ENCODE peak calls at places on chromosomes 7 and 10, in seven cellular contexts. J is GM23338, S is breast epithelium, Y is esophagus muscularis mucosa, W is SK-N-SH, M is HL-60, I is Panc1. N is an unnamed sample.

GRCh38 chr7:151117565-151117964 is 31.3 kb downstream of the AGAP3 start:
- DNase-seq in J (no peak), S (no peak), Y (no peak), W (no peak), M (no peak), I (no peak), N (no peak)

GRCh38 chr10:48976208-48976607 is 36.6 kb upstream of the LRRC18 start:
- DNase-seq in J (peak), S (no peak), Y (no peak), W (peak), M (no peak), I (no peak), N (no peak)

GRCh38 chr10:112532053-112532658 is 85.1 kb downstream of the VTI1A start:
- DNase-seq in J (no peak), S (no peak), Y (no peak), W (no peak), M (peak), I (no peak), N (no peak)

GRCh38 chr7:130486114-130486962 is 5.5 kb upstream of the MEST start:
- DNase-seq in J (peak), S (peak), Y (no peak), W (peak), M (peak), I (peak), N (peak)

GRCh38 chr10:132891313-132891712 is 51.1 kb downstream of the CFAP46 start:
- DNase-seq in J (no peak), S (no peak), Y (no peak), W (no peak), M (no peak), I (no peak), N (no peak)

GRCh38 chr7:74173074-74173473 is 1.1 kb upstream of the EIF4H start:
- DNase-seq in J (peak), S (no peak), Y (no peak), W (no peak), M (no peak), I (no peak), N (peak)

GRCh38 chr7:137992738-137993394 is 9.0 kb downstream of the CREB3L2 start:
- DNase-seq in J (no peak), S (no peak), Y (no peak), W (no peak), M (peak), I (no peak), N (no peak)

GRCh38 chr7:124060528-124060927 is 27.7 kb upstream of the TMEM229A start:
- DNase-seq in J (no peak), S (no peak), Y (no peak), W (no peak), M (no peak), I (no peak), N (no peak)

GRCh38 chr10:117677239-117677638 is 134.7 kb downstream of the EMX2 start:
- DNase-seq in J (peak), S (no peak), Y (no peak), W (no peak), M (no peak), I (no peak), N (no peak)

GRCh38 chr10:107022600-107023354 is 141.7 kb downstream of the SORCS1 start:
- DNase-seq in J (peak), S (no peak), Y (peak), W (peak), M (no peak), I (no peak), N (no peak)

GRCh38 chr7:128744366-128744905 is 5.3 kb downstream of the CALU start:
- DNase-seq in J (no peak), S (no peak), Y (peak), W (no peak), M (no peak), I (no peak), N (no peak)

GRCh38 chr7:123770378-123770777 is 21.6 kb upstream of the WASL start:
- DNase-seq in J (no peak), S (no peak), Y (no peak), W (no peak), M (peak), I (no peak), N (no peak)

GRCh38 chr7:2810682-2811471 is 33.2 kb downstream of the GNA12 start:
- DNase-seq in J (peak), S (peak), Y (no peak), W (no peak), M (no peak), I (no peak), N (peak)

GRCh38 chr7:2812831-2813230 is 31.3 kb downstream of the GNA12 start:
- DNase-seq in J (peak), S (no peak), Y (no peak), W (no peak), M (no peak), I (no peak), N (no peak)

GRCh38 chr7:2811476-2812118 is 32.5 kb downstream of the GNA12 start:
- DNase-seq in J (peak), S (peak), Y (no peak), W (no peak), M (no peak), I (no peak), N (no peak)

GRCh38 chr7:2813350-2814185 is 30.5 kb downstream of the GNA12 start:
- DNase-seq in J (peak), S (peak), Y (no peak), W (no peak), M (no peak), I (no peak), N (no peak)

GRCh38 chr7:2812119-2812487 is 32.0 kb downstream of the GNA12 start:
- DNase-seq in J (no peak), S (peak), Y (no peak), W (no peak), M (no peak), I (no peak), N (no peak)
- H3K27ac ChIP-seq in J (peak), S (peak), Y (peak), W (peak), M (no peak), I (peak), N (no peak)

GRCh38 chr10:12707461-12708185 is 293.9 kb downstream of the CCDC3 start:
- DNase-seq in J (peak), S (no peak), Y (no peak), W (peak), M (no peak), I (no peak), N (no peak)
- TF ChIP-seq POLR2AphosphoS5 in J (no peak), S (no peak), Y (peak), W (peak), M (no peak), I (no peak), N (no peak)

DNA sequence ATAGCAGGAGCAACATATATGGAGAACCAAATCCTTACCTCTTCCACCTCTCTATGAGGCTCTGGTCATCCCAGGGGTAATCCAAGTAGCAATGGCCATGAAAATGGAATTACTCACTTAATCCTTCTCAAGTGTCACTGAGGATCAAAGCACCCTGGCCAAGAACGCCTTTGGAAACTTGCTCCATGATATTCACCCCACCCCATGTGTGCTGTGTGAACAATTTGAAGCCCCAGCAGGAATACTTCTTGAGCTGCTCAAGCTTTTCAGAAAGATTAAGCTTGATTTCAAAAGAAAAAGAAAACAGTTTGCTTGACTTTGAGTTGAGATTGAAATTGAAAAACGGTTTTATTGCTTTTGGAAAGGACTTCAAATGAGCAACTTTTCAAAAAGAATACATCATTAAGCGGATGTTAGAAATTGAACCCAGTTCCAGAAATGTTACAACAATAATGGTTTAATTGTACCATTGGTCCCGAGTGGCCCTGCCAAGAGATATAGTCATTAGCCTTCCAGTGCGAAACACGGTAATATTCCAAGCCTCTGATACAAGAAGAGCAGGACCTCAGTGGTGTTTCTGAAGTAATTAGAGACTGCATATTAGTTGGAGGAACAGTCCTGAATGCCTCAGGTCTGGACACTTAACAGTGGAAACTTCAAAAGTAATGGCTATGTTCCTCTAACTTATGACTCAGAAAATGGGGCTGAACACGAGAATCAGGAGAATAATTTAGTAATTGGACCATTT is 208.1 kb downstream of the NEBL start:
- DNase-seq in J (no peak), S (no peak), Y (no peak), W (no peak), M (no peak), I (no peak), N (no peak)
- H3K27ac ChIP-seq in J (no peak), S (no peak), Y (no peak), W (no peak), M (no peak), I (no peak), N (no peak)

DNA sequence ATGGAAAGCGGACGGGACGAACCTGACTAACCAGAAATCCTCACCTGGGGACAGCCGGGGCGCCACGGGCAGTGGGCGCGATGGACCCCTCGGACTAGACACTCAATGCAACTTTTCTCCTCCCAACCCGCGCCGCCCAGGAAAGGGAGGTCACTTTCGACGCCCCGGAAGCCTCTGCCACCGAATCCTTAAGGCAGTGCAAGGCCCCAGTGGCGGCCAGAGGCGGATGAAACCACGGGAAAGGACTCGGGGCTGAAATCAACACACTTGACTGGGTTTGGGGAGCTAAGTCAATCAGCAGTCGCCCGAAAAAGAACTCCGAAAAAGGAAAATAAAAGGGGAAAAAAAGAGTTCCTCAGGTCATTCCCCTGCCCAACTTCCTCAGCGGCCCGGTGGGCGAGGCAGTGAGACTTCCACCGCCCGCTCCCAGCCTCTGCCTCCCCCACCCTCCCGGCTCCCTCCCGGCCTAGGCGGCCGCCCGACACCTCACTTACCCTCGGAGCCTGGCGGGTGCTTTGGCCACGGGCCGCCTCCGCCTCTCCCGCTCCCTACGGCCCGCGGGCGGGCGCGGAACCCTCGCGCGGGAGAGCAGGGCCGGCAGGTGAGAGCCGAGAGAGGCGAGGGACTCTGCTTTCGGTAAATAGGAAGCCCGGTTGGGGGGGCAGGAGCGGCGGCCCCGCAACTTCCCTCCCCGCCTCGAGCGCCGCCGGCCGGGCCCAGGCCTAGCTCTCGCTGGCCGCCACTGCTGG is 547 bp downstream of the WAPL start:
- DNase-seq in J (peak), S (peak), Y (no peak), W (peak), M (no peak), I (no peak), N (peak)
- TF ChIP-seq POLR2AphosphoS5 in J (no peak), S (no peak), Y (peak), W (peak), M (no peak), I (peak), N (peak)

GRCh38 chr10:94292448-94293118 is 70.2 kb downstream of the NOC3L start:
- DNase-seq in J (no peak), S (no peak), Y (no peak), W (no peak), M (no peak), I (no peak), N (no peak)
- H3K27ac ChIP-seq in J (no peak), S (peak), Y (peak), W (peak), M (no peak), I (no peak), N (no peak)

GRCh38 chr10:110510086-110510485 is 12.4 kb downstream of the DUSP5 start:
- DNase-seq in J (no peak), S (no peak), Y (no peak), W (no peak), M (no peak), I (no peak), N (no peak)

GRCh38 chr10:110508389-110508788 is 10.7 kb downstream of the DUSP5 start:
- DNase-seq in J (no peak), S (no peak), Y (no peak), W (no peak), M (no peak), I (no peak), N (no peak)

GRCh38 chr10:110509560-110509959 is 11.9 kb downstream of the DUSP5 start:
- DNase-seq in J (no peak), S (no peak), Y (no peak), W (no peak), M (no peak), I (no peak), N (no peak)

GRCh38 chr10:110507303-110507702 is 9.6 kb downstream of the DUSP5 start:
- DNase-seq in J (no peak), S (no peak), Y (no peak), W (no peak), M (no peak), I (no peak), N (no peak)

GRCh38 chr10:110508806-110509544 is 11.3 kb downstream of the DUSP5 start:
- DNase-seq in J (no peak), S (no peak), Y (no peak), W (no peak), M (no peak), I (no peak), N (no peak)
- TF ChIP-seq POLR2AphosphoS5 in J (no peak), S (no peak), Y (no peak), W (no peak), M (no peak), I (no peak), N (peak)

GRCh38 chr7:155108144-155108901 is 38.2 kb downstream of the HTR5A start:
- DNase-seq in J (peak), S (no peak), Y (no peak), W (no peak), M (no peak), I (no peak), N (no peak)
- H3K27ac ChIP-seq in J (no peak), S (no peak), Y (no peak), W (no peak), M (no peak), I (no peak), N (no peak)

DNA sequence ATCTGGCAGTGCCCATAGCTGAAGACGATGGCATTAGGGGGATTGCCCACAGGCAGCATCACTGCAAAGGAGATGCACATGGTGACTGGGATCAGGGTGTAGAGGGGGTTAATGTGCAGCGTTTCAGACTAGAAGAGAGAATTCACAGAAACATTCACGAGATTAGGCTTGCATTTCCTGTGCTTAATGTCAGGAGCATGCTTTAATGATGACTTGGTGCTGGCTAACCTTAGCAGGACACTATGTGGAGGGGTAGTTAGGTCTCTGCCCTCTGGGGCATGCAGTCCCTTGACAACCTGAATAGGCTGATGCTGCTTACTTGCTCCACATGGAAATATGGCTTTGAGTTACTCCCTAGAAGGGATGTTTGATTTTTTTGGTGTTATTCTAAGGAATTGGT is 21.8 kb downstream of the STMP1 start:
- DNase-seq in J (no peak), S (no peak), Y (no peak), W (no peak), M (no peak), I (no peak), N (no peak)
- TF ChIP-seq POLR2AphosphoS5 in J (no peak), S (no peak), Y (no peak), W (peak), M (no peak), I (no peak), N (no peak)